ENCODE peak calls at places on chromosomes 3 and 15, in four cellular contexts. One of them, this sample, is unnamed.

GRCh38 chr3:159166899-159167586 is 365.2 kb downstream of the MFSD1 start:
- DNase-seq in iPS DF 19.7: no peak
- DNase-seq in HL-60: no peak
- DNase-seq in HT1080: no peak
- DNase-seq in this sample: no peak

GRCh38 chr3:65871305-65872141 is 167.2 kb downstream of the MAGI1 start:
- DNase-seq in iPS DF 19.7: no peak
- DNase-seq in HL-60: no peak
- DNase-seq in HT1080: no peak
- DNase-seq in this sample: no peak

GRCh38 chr3:169886671-169887070 is 16.9 kb upstream of the LRRC31 start:
- DNase-seq in iPS DF 19.7: no peak
- DNase-seq in HL-60: no peak
- DNase-seq in HT1080: no peak
- DNase-seq in this sample: no peak

GRCh38 chr15:61030451-61030850 is 198.7 kb downstream of the RORA start:
- DNase-seq in iPS DF 19.7: no peak
- DNase-seq in HL-60: no peak
- DNase-seq in HT1080: no peak
- DNase-seq in this sample: no peak

GRCh38 chr3:189372205-189372764 is 200.5 kb downstream of the TPRG1 start:
- DNase-seq in iPS DF 19.7: no peak
- DNase-seq in HL-60: no peak
- DNase-seq in HT1080: no peak
- DNase-seq in this sample: no peak

GRCh38 chr15:78000089-78000926 is 77.2 kb downstream of the TBC1D2B start:
- DNase-seq in iPS DF 19.7: peak
- DNase-seq in HL-60: peak
- DNase-seq in HT1080: peak
- DNase-seq in this sample: peak

GRCh38 chr3:48440590-48440958 is 517 bp downstream of the TMA7 start:
- DNase-seq in iPS DF 19.7: no peak
- DNase-seq in HL-60: no peak
- DNase-seq in HT1080: no peak
- DNase-seq in this sample: no peak

GRCh38 chr3:123071146-123071545 is 4.3 kb downstream of the PDIA5 start:
- DNase-seq in iPS DF 19.7: no peak
- DNase-seq in HL-60: no peak
- DNase-seq in HT1080: no peak
- DNase-seq in this sample: no peak

GRCh38 chr3:40191850-40192448 is 117.6 kb upstream of the EIF1B start:
- DNase-seq in iPS DF 19.7: no peak
- DNase-seq in HL-60: peak
- DNase-seq in HT1080: peak
- DNase-seq in this sample: peak

GRCh38 chr3:48431224-48432029 is 1.5 kb upstream of the PLXNB1 start:
- DNase-seq in iPS DF 19.7: no peak
- DNase-seq in HL-60: no peak
- DNase-seq in HT1080: no peak
- DNase-seq in this sample: no peak

This sample was measured in omental fat pad.